ENCODE peak calls at places on chromosomes 7 and 10, in four cellular contexts. I, N, O and L are unnamed samples.

GRCh38 chr10:31401287-31401686 is 82.3 kb downstream of the ZEB1 start:
- DNase-seq in I (no peak), N (no peak), O (no peak), L (no peak)

GRCh38 chr7:112908106-112908505 is 117.9 kb upstream of the TMEM168 start:
- DNase-seq in I (no peak), N (no peak), O (no peak), L (no peak)

GRCh38 chr7:16428672-16429071 is 7.3 kb upstream of the CRPPA start:
- DNase-seq in I (peak; percentile 38), N (no peak), O (no peak), L (no peak)

GRCh38 chr7:105877736-105878135 is 1.3 kb upstream of the ATXN7L1 start:
- DNase-seq in I (no peak), N (no peak), O (no peak), L (no peak)

GRCh38 chr10:123496336-123496735 is 169.8 kb upstream of the GPR26 start:
- DNase-seq in I (no peak), N (no peak), O (no peak), L (no peak)

GRCh38 chr7:16492513-16493062 is 27.1 kb upstream of the SOSTDC1 start:
- DNase-seq in I (no peak), N (no peak), O (no peak), L (peak; percentile 43)

GRCh38 chr7:142788303-142789286 is 17.8 kb downstream of the PRSS2 start:
- DNase-seq in I (no peak), N (no peak), O (no peak), L (no peak)

GRCh38 chr7:80210400-80210799 is 75.8 kb downstream of the GNAI1 start:
- DNase-seq in I (no peak), N (no peak), O (no peak), L (no peak)

GRCh38 chr10:100229819-100230422 is 525 bp upstream of the CHUK start:
- DNase-seq in I (no peak), N (no peak), O (no peak), L (no peak)

GRCh38 chr7:13742126-13742525 is 247.3 kb downstream of the ETV1 start:
- DNase-seq in I (peak; percentile 61), N (no peak), O (no peak), L (peak; percentile 16)

GRCh38 chr7:66330961-66331360 is 125.8 kb downstream of the TPST1 start:
- DNase-seq in I (no peak), N (no peak), O (no peak), L (no peak)

GRCh38 chr10:103911021-103911459 is 6.9 kb downstream of the STN1 start:
- DNase-seq in I (no peak), N (no peak), O (peak; percentile 14), L (no peak)

GRCh38 chr7:30464231-30464660 is 14.3 kb downstream of the NOD1 start:
- DNase-seq in I (no peak), N (no peak), O (no peak), L (no peak)

GRCh38 chr10:58275908-58276307 is 6.9 kb downstream of the CISD1 start:
- DNase-seq in I (no peak), N (no peak), O (no peak), L (no peak)

GRCh38 chr7:519429-519973 is at the start of gene PDGFA:
- DNase-seq in I (no peak), N (no peak), O (no peak), L (no peak)

GRCh38 chr10:1363466-1364121 is 307.4 kb downstream of the WDR37 start:
- DNase-seq in I (no peak), N (no peak), O (no peak), L (no peak)